ENCODE peak calls at places on chromosomes 6 and 20, in four cellular contexts. One of them, this sample, is unnamed.
A peak's percentile ranks its signal among the peaks of the same experiment; 100 is the strongest.

GRCh38 chr6:85354761-85355618 is 94.9 kb upstream of the NT5E start:
- DNase-seq in EL: peak; percentile 78
- DNase-seq in GM04504: peak; percentile 62
- DNase-seq in naive thymus-derived CD4-positive, alpha-beta T cell: peak; percentile 18
- DNase-seq in this sample: peak; percentile 19

GRCh38 chr6:116572162-116572561 is 858 bp downstream of the RWDD1 start:
- DNase-seq in naive thymus-derived CD4-positive, alpha-beta T cell: no peak
- DNase-seq in EL: peak; percentile 47
- DNase-seq in GM04504: no peak
- DNase-seq in this sample: no peak

GRCh38 chr6:52537001-52537753 is 39.7 kb downstream of the TRAM2 start:
- DNase-seq in naive thymus-derived CD4-positive, alpha-beta T cell: no peak
- DNase-seq in EL: peak; percentile 27
- DNase-seq in GM04504: no peak
- DNase-seq in this sample: no peak

GRCh38 chr6:106973841-106974336 is 640 bp downstream of the CD24 start:
- DNase-seq in GM04504: no peak
- DNase-seq in EL: peak; percentile 12
- DNase-seq in naive thymus-derived CD4-positive, alpha-beta T cell: no peak
- DNase-seq in this sample: no peak

GRCh38 chr20:15475483-15475882 is 1097.8 kb downstream of the KIF16B start:
- DNase-seq in naive thymus-derived CD4-positive, alpha-beta T cell: no peak
- DNase-seq in EL: peak; percentile 14
- DNase-seq in GM04504: no peak
- DNase-seq in this sample: no peak

GRCh38 chr6:39100358-39100757 is 14.6 kb downstream of the SAYSD1 start:
- DNase-seq in GM04504: no peak
- DNase-seq in naive thymus-derived CD4-positive, alpha-beta T cell: no peak
- DNase-seq in EL: no peak
- DNase-seq in this sample: no peak

GRCh38 chr20:63393566-63393965 is 32.4 kb upstream of the CHRNA4 start:
- DNase-seq in GM04504: no peak
- DNase-seq in EL: no peak
- DNase-seq in naive thymus-derived CD4-positive, alpha-beta T cell: no peak
- DNase-seq in this sample: no peak

GRCh38 chr6:64258302-64258701 is 622.7 kb downstream of the PHF3 start:
- DNase-seq in naive thymus-derived CD4-positive, alpha-beta T cell: no peak
- DNase-seq in EL: no peak
- DNase-seq in GM04504: no peak
- DNase-seq in this sample: no peak

GRCh38 chr6:121686611-121687023 is 251.2 kb downstream of the GJA1 start:
- DNase-seq in EL: peak; percentile 33
- DNase-seq in naive thymus-derived CD4-positive, alpha-beta T cell: no peak
- DNase-seq in GM04504: no peak
- DNase-seq in this sample: no peak

GRCh38 chr6:49409951-49410542 is 53.0 kb downstream of the MMUT start:
- DNase-seq in EL: peak; percentile 74
- DNase-seq in GM04504: peak; percentile 54
- DNase-seq in naive thymus-derived CD4-positive, alpha-beta T cell: peak; percentile 12
- DNase-seq in this sample: peak; percentile 18

GRCh38 chr6:99905209-99906106 is 88.6 kb downstream of the MCHR2 start:
- DNase-seq in EL: peak; percentile 69
- DNase-seq in naive thymus-derived CD4-positive, alpha-beta T cell: no peak
- DNase-seq in GM04504: peak; percentile 48
- DNase-seq in this sample: peak; percentile 3

GRCh38 chr20:17749979-17750721 is 50.4 kb downstream of the BANF2 start:
- DNase-seq in GM04504: no peak
- DNase-seq in EL: peak; percentile 19
- DNase-seq in naive thymus-derived CD4-positive, alpha-beta T cell: no peak
- DNase-seq in this sample: no peak

This sample was measured in GM04503.